ENCODE peak calls at places on chromosome 14, in five cellular contexts. E is K562, W is GM12891, D is GM12878, P is HepG2. J is an unnamed sample.

GRCh38 chr14:103382375-103382774 is 2.8 kb upstream of the MARK3 start:
- DNase-seq in E (no peak), W (no peak), D (no peak), P (no peak), J (no peak)

GRCh38 chr14:78959674-78960264 is 789.6 kb downstream of the NRXN3 start:
- DNase-seq in E (peak; percentile 54), W (peak; percentile 22), D (no peak), P (peak; percentile 49), J (peak; percentile 27)

GRCh38 chr14:74980746-74981661 is 21.7 kb upstream of the EIF2B2 start:
- DNase-seq in E (no peak), W (no peak), D (no peak), P (no peak), J (no peak)

GRCh38 chr14:69094481-69094880 is 58.4 kb downstream of the DCAF5 start:
- DNase-seq in E (peak; percentile 26), W (no peak), D (no peak), P (no peak), J (no peak)

GRCh38 chr14:64209428-64210165 is 84.6 kb downstream of the ESR2 start:
- DNase-seq in E (no peak), W (no peak), D (peak; percentile 48), P (no peak), J (no peak)

GRCh38 chr14:105489607-105490317 is 1.3 kb upstream of the TEDC1 start:
- DNase-seq in E (peak; percentile 87), W (peak; percentile 85), D (peak; percentile 55), P (peak; percentile 82), J (peak; percentile 80)

GRCh38 chr14:71070169-71070568 is 162.9 kb downstream of the PCNX1 start:
- DNase-seq in E (no peak), W (no peak), D (no peak), P (no peak), J (no peak)

GRCh38 chr14:34692348-34692747 is 22.0 kb downstream of the CFL2 start:
- DNase-seq in E (no peak), W (no peak), D (no peak), P (no peak), J (no peak)

GRCh38 chr14:61934385-61934784 is 172.2 kb downstream of the SNAPC1 start:
- DNase-seq in E (no peak), W (no peak), D (no peak), P (no peak), J (no peak)

GRCh38 chr14:34732802-34733201 is 18.4 kb upstream of the CFL2 start:
- DNase-seq in E (no peak), W (no peak), D (no peak), P (peak; percentile 47), J (no peak)

GRCh38 chr14:103259801-103260628 is 74.0 kb upstream of the EIF5 start:
- DNase-seq in E (no peak), W (no peak), D (no peak), P (no peak), J (no peak)

GRCh38 chr14:105006831-105007592 is 13.9 kb downstream of the CDCA4 start:
- DNase-seq in E (no peak), W (no peak), D (no peak), P (no peak), J (no peak)

GRCh38 chr14:48842785-48843184 is 743.4 kb downstream of the RPS29 start:
- DNase-seq in E (no peak), W (no peak), D (no peak), P (no peak), J (no peak)

DNA sequence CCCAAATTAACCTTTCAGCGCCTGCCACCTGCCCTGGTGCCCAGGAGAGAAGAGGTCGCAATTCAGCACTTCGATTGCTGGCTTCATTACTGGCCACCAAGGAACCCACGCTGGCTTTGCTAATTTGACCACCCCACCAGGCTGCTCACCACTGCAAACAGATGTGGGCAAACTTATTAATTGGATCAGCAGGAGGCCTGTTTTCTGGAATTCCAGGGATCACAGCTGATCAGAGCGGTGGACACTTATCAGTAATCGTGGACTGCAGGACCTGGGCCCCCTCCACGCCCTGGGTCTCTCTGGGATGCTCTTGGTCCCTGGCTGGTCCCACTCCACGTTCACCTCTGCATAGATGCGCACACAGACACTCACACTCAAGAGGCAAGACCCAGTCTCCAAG is 27.8 kb downstream of the BEGAIN start:
- DNase-seq in E (no peak), W (no peak), D (no peak), P (no peak), J (no peak)
- TF ChIP-seq POLR2A in E (no peak), W (no peak), D (no peak), P (no peak), J (no peak)

GRCh38 chr14:100283984-100284881 is 22.0 kb downstream of the SLC25A29 start:
- DNase-seq in E (no peak), W (no peak), D (no peak), P (no peak), J (no peak)
- TF ChIP-seq POLR2AphosphoS5 in E (no peak), W (no peak), D (no peak), P (no peak), J (peak; percentile 26)

GRCh38 chr14:76348898-76349297 is 27.0 kb upstream of the ESRRB start:
- DNase-seq in E (peak; percentile 3), W (no peak), D (no peak), P (no peak), J (no peak)
- TF ChIP-seq TAF1 in E (no peak), W (no peak), D (no peak), P (no peak), J (no peak)

DNA sequence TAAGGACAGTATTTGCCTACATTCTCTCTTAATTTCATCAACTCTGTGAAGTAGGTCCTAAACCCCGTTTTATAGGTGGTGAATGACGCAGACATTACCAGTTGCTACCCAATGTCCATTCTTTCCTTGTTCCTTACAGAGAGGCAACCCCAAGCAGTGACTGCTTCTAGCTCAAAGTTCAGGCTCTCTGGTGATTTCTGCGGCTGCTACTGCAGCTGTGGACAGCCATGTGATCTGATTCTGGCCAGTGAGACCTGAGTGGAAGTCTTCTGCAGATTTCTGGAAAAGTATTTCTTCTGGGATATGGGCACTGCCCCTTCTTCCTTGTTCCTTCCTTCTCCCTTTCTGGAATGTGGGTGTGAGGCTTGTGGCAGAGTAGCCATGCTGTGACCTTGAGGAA is 82.9 kb downstream of the ARF6 start:
- DNase-seq in E (no peak), W (no peak), D (no peak), P (no peak), J (no peak)
- TF ChIP-seq POLR2A in E (no peak), W (no peak), D (no peak), P (no peak), J (no peak)

DNA sequence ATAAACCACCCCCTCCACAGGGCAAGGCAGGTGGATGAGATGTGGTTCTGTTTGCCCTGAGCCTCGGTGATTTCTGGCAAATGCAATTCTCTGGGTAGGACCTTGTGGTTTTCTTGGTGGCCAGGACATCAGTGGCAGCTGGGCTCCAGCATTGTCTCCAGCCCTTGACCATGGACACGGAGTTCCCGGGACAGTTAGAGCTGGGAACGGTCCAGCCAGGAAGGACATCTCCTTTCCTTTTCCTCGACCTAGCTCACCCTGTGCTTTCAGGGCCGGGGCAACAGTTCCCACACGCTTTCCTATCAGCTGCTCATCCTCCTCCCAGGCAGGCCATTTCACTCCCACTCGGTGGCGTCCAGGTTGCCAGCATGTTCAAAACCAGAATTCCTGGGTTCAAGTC is 9.2 kb downstream of the SERPINA4 start:
- DNase-seq in E (no peak), W (no peak), D (no peak), P (no peak), J (no peak)
- TF ChIP-seq POLR2AphosphoS5 in E (no peak), W (no peak), D (no peak), P (no peak), J (no peak)

DNA sequence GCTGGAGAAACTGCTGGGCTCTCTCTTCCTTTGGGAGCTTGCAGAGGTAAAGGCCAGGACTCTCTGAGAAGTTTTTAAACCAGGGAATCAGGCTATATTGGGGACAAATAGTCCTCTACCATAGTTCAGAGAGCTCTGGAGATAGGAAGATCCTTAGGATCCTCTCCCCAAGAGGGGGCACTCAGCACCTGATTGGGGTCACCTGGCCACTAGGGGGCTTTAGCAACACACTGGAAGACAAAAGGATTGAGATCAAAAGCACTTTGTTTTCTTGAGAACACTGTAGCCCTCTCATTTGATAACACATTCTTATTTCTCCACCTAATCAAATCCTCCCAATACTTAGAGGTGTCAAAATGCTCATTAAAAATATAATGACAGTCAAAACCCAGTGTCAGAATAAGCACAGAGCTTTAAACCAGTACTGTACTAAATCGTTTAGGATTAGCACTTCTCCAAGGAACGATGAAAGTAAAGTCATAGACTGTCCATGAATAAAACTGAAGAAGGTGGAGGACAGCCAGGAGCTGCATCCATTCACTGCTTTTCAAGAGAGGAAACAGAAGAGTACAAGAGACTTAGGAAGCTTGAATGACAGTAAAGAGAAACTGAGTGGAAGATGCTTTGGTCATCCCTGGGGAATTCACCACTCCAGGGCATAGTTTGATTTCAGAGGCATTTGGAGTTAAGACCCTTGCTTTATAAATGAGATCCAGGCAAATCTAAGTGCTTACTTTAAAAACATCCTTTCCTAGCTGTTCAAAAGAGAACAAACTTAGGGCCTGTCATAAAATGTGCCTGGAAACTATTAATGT is 26.5 kb downstream of the BMP4 start:
- DNase-seq in E (peak; percentile 22), W (no peak), D (no peak), P (no peak), J (no peak)
- TF ChIP-seq TAF1 in E (no peak), W (no peak), D (no peak), P (no peak), J (no peak)

GRCh38 chr14:76810525-76810924 is 2.2 kb downstream of the ANGEL1 start:
- DNase-seq in E (peak; percentile 56), W (no peak), D (no peak), P (no peak), J (no peak)
- TF ChIP-seq POLR2A in E (no peak), W (no peak), D (no peak), P (no peak), J (no peak)